ENCODE peak calls at places on chromosomes 13 and 19, in eight cellular contexts. S is left ventricle myocardium inferior, L is A549, K is lung, Z is right cardiac atrium, B is lower lobe of right lung, I is ovary, F is thoracic aorta. T is an unnamed sample.

GRCh38 chr19:29711584-29712132 is 3.4 kb downstream of the C19orf12 start:
- DNase-seq in S (no peak), F (no peak), K (no peak), Z (no peak), L (no peak), B (no peak), I (no peak), T (no peak)

GRCh38 chr13:67769063-67769986 is 539.2 kb upstream of the PCDH9 start:
- DNase-seq in Z (peak; percentile 25), F (no peak), L (no peak), K (no peak), I (no peak), B (no peak), S (no peak), T (no peak)

GRCh38 chr19:32200312-32201038 is 144.9 kb upstream of the ZNF507 start:
- DNase-seq in L (no peak), I (no peak), B (no peak), K (peak; percentile 19), Z (no peak), S (peak; percentile 46), F (no peak), T (peak; percentile 45)

GRCh38 chr13:51815848-51816247 is 11.9 kb upstream of the DHRS12 start:
- DNase-seq in F (no peak), B (no peak), K (no peak), S (no peak), Z (no peak), I (no peak), L (no peak), T (no peak)

GRCh38 chr13:109989686-109990085 is 203.3 kb upstream of the IRS2 start:
- DNase-seq in Z (no peak), L (no peak), B (no peak), S (no peak), I (no peak), K (no peak), F (no peak), T (no peak)

GRCh38 chr19:46932346-46932745 is 71.5 kb downstream of the ARHGAP35 start:
- DNase-seq in F (no peak), Z (no peak), B (no peak), K (peak; percentile 51), S (no peak), L (no peak), I (no peak), T (no peak)

GRCh38 chr13:113862191-113862765 is 1.6 kb downstream of the GAS6 start:
- DNase-seq in S (no peak), B (peak; percentile 32), L (no peak), I (peak; percentile 23), K (no peak), F (no peak), Z (peak; percentile 55), T (no peak)

GRCh38 chr19:5536337-5536894 is 31.3 kb downstream of the TINCR start:
- DNase-seq in L (peak; percentile 25), I (peak; percentile 26), B (peak; percentile 68), F (no peak), K (no peak), Z (peak; percentile 93), S (peak; percentile 79), T (peak; percentile 78)

GRCh38 chr19:3176715-3177501 is 1.7 kb upstream of the S1PR4 start:
- DNase-seq in Z (no peak), L (peak; percentile 80), I (no peak), F (no peak), S (no peak), B (peak; percentile 85), K (peak; percentile 76), T (no peak)

GRCh38 chr13:49472186-49472585 is 23.6 kb upstream of the PHF11 start:
- DNase-seq in K (no peak), F (no peak), Z (no peak), L (no peak), S (no peak), I (no peak), B (no peak), T (no peak)

GRCh38 chr13:75876371-75877050 is 240.4 kb downstream of the LMO7 start:
- DNase-seq in K (peak; percentile 53), F (no peak), I (peak; percentile 35), S (peak; percentile 34), B (no peak), Z (no peak), L (peak; percentile 33), T (peak; percentile 64)

GRCh38 chr13:69194130-69194529 is 913.5 kb upstream of the ATXN8OS start:
- DNase-seq in F (no peak), K (no peak), S (no peak), I (no peak), L (no peak), Z (no peak), B (no peak), T (no peak)

GRCh38 chr19:34236035-34236793 is 18.1 kb upstream of the GARRE1 start:
- DNase-seq in Z (no peak), I (peak; percentile 30), B (no peak), L (no peak), S (no peak), F (no peak), K (no peak), T (no peak)

DNA sequence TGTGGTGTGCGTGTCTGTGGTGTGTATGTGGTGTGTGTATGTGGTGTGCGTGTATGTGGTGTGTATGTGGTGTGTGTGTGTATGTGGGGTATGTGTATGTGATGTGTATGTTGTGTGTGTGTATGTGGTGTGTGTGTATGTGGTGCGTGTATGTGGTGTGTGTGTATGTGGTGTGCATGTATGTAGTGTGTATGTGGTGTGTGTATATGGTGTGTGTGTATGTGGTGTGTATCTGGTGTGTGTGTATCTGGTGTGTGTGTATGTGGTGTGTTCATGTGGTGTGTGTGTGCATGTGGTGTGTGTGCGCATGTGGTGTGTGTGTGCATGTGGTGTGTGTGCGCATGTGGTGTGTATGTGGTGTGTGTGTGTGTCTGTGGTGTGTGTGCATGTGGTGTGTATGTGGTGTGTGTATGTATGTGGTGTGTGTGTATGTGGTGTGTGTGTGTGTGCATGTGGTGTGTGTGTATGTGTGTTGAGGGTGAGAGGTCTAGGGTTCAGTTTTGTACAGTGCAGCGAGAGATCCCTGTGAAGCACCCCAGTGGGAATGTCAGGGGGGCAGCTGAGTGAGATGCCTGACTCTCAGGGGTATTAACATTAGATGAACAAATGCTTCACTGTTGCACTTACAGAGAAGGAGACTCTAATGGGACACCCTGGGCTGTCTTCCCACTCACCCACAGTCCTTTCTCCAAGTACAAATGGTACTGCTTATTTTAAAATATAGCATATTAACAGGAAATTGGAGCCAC is 61.3 kb upstream of the MEDAG start:
- DNase-seq in L (no peak), K (no peak), F (no peak), B (no peak), I (no peak), S (no peak), Z (no peak), T (no peak)
- H3K4me1 ChIP-seq in L (peaks cover 10% of the 10 kb centered on the region), K (peaks cover 6% of the 10 kb centered on the region), F (peaks cover 15% of the 10 kb centered on the region), B (no peaks in the 10 kb centered on the region), I (no peaks in the 10 kb centered on the region), S (no peaks in the 10 kb centered on the region), Z (peaks cover 2% of the 10 kb centered on the region), T (no peaks in the 10 kb centered on the region)

DNA sequence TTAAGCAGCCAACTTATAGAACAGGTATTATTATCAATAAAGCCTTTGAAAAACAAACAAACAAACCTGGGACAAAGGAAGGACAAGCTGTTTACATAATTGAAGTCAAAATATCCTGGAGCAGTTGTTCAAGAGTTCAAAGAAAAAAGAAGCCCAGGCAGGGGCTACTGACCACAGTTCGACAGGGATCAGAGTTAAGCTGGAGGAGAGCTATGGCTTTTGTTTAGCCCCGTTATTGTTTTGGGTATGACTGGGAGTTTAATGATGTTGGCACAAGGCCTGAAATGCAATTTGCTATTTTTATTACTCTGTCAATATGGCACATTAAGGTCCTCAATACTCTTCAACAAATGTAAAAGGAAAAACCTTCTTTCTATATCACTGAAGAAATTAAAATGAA is 624.4 kb upstream of the KLHL1 start:
- DNase-seq in I (no peak), F (no peak), S (no peak), L (no peak), B (no peak), K (no peak), Z (no peak), T (no peak)
- H3K4me3 ChIP-seq in I (no peak overlapping the region), F (no peak overlapping the region), S (no peak overlapping the region), L (no peak overlapping the region), B (no peak overlapping the region), K (no peak overlapping the region), Z (no peak overlapping the region), T (no peak overlapping the region)

DNA sequence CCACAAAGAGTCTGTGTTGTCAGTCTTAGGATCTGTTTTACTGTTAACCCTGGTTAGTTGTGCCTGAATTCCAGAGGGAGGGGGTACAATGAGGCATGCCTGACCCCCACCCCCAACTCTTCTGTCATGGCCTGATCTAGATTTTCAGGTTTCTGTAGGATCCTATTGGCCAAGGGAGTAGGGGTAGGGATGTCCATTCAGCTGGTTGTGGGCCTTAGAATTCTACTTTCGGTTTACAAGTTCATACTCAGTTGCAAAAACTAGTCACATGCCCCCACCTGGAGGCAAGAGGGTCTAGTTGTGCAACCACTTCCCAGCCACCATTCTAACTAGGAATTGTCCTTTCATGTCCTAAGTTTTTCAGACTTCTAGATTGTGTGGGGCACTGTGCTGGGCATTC is 94.3 kb upstream of the MBNL2 start:
- DNase-seq in B (no peak), F (no peak), Z (no peak), K (no peak), S (no peak), L (no peak), I (no peak), T (no peak)
- H3K27ac ChIP-seq in B (no peak overlapping the region), F (no peak overlapping the region), Z (no peak overlapping the region), K (no peak overlapping the region), S (no peak overlapping the region), L (no peak overlapping the region), I (no peak overlapping the region), T (no peak overlapping the region)

GRCh38 chr19:50835785-50836542 is 2.6 kb upstream of the KLK15 start:
- DNase-seq in S (peak; percentile 66), L (peak; percentile 95), F (no peak), Z (peak; percentile 87), K (peak; percentile 64), I (peak; percentile 55), B (peak; percentile 79), T (peak; percentile 74)

GRCh38 chr19:50835103-50835784 is 1.9 kb upstream of the KLK15 start:
- DNase-seq in L (peak; percentile 51), Z (no peak), B (no peak), I (no peak), S (no peak), F (no peak), K (no peak), T (no peak)

GRCh38 chr19:50837300-50837699 is 3.9 kb upstream of the KLK15 start:
- DNase-seq in F (no peak), S (no peak), I (no peak), Z (no peak), L (no peak), K (no peak), B (no peak), T (no peak)

GRCh38 chr19:50838239-50838638 is 4.9 kb upstream of the KLK15 start:
- DNase-seq in F (no peak), Z (no peak), K (no peak), I (no peak), B (no peak), S (no peak), L (peak; percentile 61), T (no peak)

DNA sequence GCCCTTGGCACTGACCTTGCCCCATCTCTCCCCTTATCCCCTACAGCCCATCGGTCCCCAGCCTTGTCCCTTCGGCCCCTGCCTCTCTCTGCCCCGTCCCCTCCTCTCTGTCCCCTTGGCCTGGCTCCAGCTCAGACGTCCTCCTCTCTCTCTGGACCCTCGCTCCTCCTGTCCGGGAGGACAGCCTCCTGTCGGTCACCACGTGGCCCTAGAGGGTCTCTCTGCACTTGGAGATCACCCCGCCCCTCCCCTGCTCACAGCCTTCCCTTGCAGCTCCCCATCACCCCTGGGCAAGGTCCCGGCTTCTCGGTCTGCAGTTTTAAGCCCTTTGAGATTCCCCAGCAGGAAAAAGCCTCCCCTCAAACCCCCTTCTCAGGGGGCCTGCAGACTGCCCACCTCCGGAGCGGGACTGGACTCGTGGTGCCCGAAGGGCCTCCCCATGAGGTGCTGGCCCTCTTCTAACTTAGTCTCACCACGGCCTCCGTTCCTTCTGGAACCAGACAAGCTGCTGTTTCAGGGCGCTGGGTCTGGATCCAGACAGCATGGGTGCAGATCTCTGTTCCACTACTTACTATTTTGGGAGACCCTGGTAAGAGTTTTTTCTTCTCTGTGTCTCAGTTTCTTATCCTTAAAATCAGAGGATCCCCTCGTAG is 3.3 kb upstream of the KLK15 start:
- DNase-seq in L (no peak), F (no peak), Z (no peak), S (no peak), I (no peak), B (no peak), K (no peak), T (no peak)
- H3K4me1 ChIP-seq in L (peaks cover 9% of the 10 kb centered on the region), F (peaks cover 6% of the 10 kb centered on the region), Z (no peaks in the 10 kb centered on the region), S (peaks cover 12% of the 10 kb centered on the region), I (no peaks in the 10 kb centered on the region), B (peaks cover 11% of the 10 kb centered on the region), K (peaks cover 3% of the 10 kb centered on the region), T (no peaks in the 10 kb centered on the region)